ENCODE peak calls at places on chromosomes 6 and 20, in five cellular contexts. One of them, this sample, is unnamed.

GRCh38 chr6:158506577-158506976 is 53.3 kb upstream of the TMEM181 start:
- DNase-seq in ovary: no peak
- DNase-seq in NB4: no peak
- DNase-seq in HCT116: no peak
- DNase-seq in IMR-90: peak
- DNase-seq in this sample: no peak

GRCh38 chr6:21753571-21754108 is 160.1 kb downstream of the SOX4 start:
- DNase-seq in ovary: no peak
- DNase-seq in NB4: no peak
- DNase-seq in HCT116: no peak
- DNase-seq in IMR-90: peak
- DNase-seq in this sample: no peak

GRCh38 chr20:13342469-13343242 is 121.6 kb downstream of the ISM1 start:
- DNase-seq in ovary: no peak
- DNase-seq in NB4: no peak
- DNase-seq in HCT116: no peak
- DNase-seq in IMR-90: no peak
- DNase-seq in this sample: no peak

GRCh38 chr6:24193364-24193763 is 67.3 kb downstream of the NRSN1 start:
- DNase-seq in ovary: no peak
- DNase-seq in NB4: no peak
- DNase-seq in HCT116: no peak
- DNase-seq in IMR-90: no peak
- DNase-seq in this sample: no peak

GRCh38 chr6:40295251-40295949 is 291.8 kb downstream of the LRFN2 start:
- DNase-seq in ovary: no peak
- DNase-seq in NB4: no peak
- DNase-seq in HCT116: no peak
- DNase-seq in IMR-90: no peak
- DNase-seq in this sample: no peak

GRCh38 chr6:96458771-96459170 is 62.8 kb upstream of the UFL1 start:
- DNase-seq in ovary: no peak
- DNase-seq in NB4: no peak
- DNase-seq in HCT116: no peak
- DNase-seq in IMR-90: no peak
- DNase-seq in this sample: no peak

GRCh38 chr6:153965996-153966395 is 73.0 kb upstream of the OPRM1 start:
- DNase-seq in ovary: no peak
- DNase-seq in NB4: peak
- DNase-seq in HCT116: no peak
- DNase-seq in IMR-90: no peak
- DNase-seq in this sample: no peak

GRCh38 chr20:62843656-62844055 is 18.0 kb downstream of the TCFL5 start:
- DNase-seq in ovary: no peak
- DNase-seq in NB4: no peak
- DNase-seq in HCT116: no peak
- DNase-seq in IMR-90: no peak
- DNase-seq in this sample: no peak

GRCh38 chr6:24847402-24847801 is 48.7 kb upstream of the ARMH2 start:
- DNase-seq in ovary: no peak
- DNase-seq in NB4: no peak
- DNase-seq in HCT116: no peak
- DNase-seq in IMR-90: no peak
- DNase-seq in this sample: no peak

GRCh38 chr20:49823152-49823847 is 10.7 kb downstream of the SLC9A8 start:
- DNase-seq in ovary: no peak
- DNase-seq in NB4: no peak
- DNase-seq in HCT116: no peak
- DNase-seq in IMR-90: no peak
- DNase-seq in this sample: no peak

GRCh38 chr6:104940238-104940880 is 16.5 kb upstream of the LIN28B start:
- DNase-seq in ovary: no peak
- DNase-seq in NB4: no peak
- DNase-seq in HCT116: no peak
- DNase-seq in IMR-90: no peak
- DNase-seq in this sample: no peak

GRCh38 chr6:107360476-107360875 is 98.9 kb downstream of the PDSS2 start:
- DNase-seq in ovary: no peak
- DNase-seq in NB4: peak
- DNase-seq in HCT116: no peak
- DNase-seq in IMR-90: peak
- DNase-seq in this sample: no peak

GRCh38 chr6:43219119-43219518 is 10.2 kb downstream of the DNPH1 start:
- DNase-seq in ovary: no peak
- DNase-seq in NB4: no peak
- DNase-seq in HCT116: no peak
- DNase-seq in IMR-90: no peak
- DNase-seq in this sample: no peak

GRCh38 chr20:2804921-2805681 is 4.7 kb upstream of the CPXM1 start:
- DNase-seq in ovary: no peak
- DNase-seq in NB4: peak
- DNase-seq in HCT116: no peak
- DNase-seq in IMR-90: no peak
- DNase-seq in this sample: peak

GRCh38 chr20:31573555-31574295 is 31.4 kb upstream of the ID1 start:
- DNase-seq in ovary: no peak
- DNase-seq in NB4: no peak
- DNase-seq in HCT116: no peak
- DNase-seq in IMR-90: no peak
- DNase-seq in this sample: peak

GRCh38 chr6:19734061-19734460 is 103.1 kb upstream of the ID4 start:
- DNase-seq in ovary: no peak
- DNase-seq in NB4: no peak
- DNase-seq in HCT116: no peak
- DNase-seq in IMR-90: no peak
- DNase-seq in this sample: no peak

GRCh38 chr6:170542031-170542719 is 10.9 kb downstream of the PSMB1 start:
- DNase-seq in ovary: no peak
- DNase-seq in NB4: no peak
- DNase-seq in HCT116: no peak
- DNase-seq in IMR-90: peak
- DNase-seq in this sample: no peak

GRCh38 chr6:109454483-109455160 is 950 bp downstream of the MICAL1 start:
- DNase-seq in ovary: no peak
- DNase-seq in NB4: peak
- DNase-seq in HCT116: no peak
- DNase-seq in IMR-90: peak
- DNase-seq in this sample: peak

GRCh38 chr6:18088419-18089296 is 33.8 kb downstream of the NHLRC1 start:
- DNase-seq in ovary: no peak
- DNase-seq in NB4: no peak
- DNase-seq in HCT116: no peak
- DNase-seq in IMR-90: no peak
- DNase-seq in this sample: no peak

GRCh38 chr6:69578366-69578890 is 218.4 kb downstream of the LMBRD1 start:
- DNase-seq in ovary: no peak
- DNase-seq in NB4: no peak
- DNase-seq in HCT116: no peak
- DNase-seq in IMR-90: no peak
- DNase-seq in this sample: no peak

GRCh38 chr20:8152183-8152582 is 20.1 kb downstream of the PLCB1 start:
- DNase-seq in ovary: no peak
- DNase-seq in NB4: peak
- DNase-seq in HCT116: no peak
- DNase-seq in IMR-90: peak
- DNase-seq in this sample: no peak

GRCh38 chr6:56550307-56550706 is 92.4 kb downstream of the DST start:
- DNase-seq in ovary: no peak
- DNase-seq in NB4: no peak
- DNase-seq in HCT116: no peak
- DNase-seq in IMR-90: no peak
- DNase-seq in this sample: no peak

GRCh38 chr6:5865492-5866031 is 141.2 kb downstream of the NRN1 start:
- DNase-seq in ovary: no peak
- DNase-seq in NB4: peak
- DNase-seq in HCT116: no peak
- DNase-seq in IMR-90: no peak
- DNase-seq in this sample: no peak

GRCh38 chr6:33702345-33702977 is 9.0 kb downstream of the UQCC2 start:
- DNase-seq in ovary: no peak
- DNase-seq in NB4: peak
- DNase-seq in HCT116: peak
- DNase-seq in IMR-90: peak
- DNase-seq in this sample: peak

GRCh38 chr6:35014786-35015185 is 125.7 kb downstream of the ANKS1A start:
- DNase-seq in ovary: no peak
- DNase-seq in NB4: peak
- DNase-seq in HCT116: peak
- DNase-seq in IMR-90: peak
- DNase-seq in this sample: no peak

GRCh38 chr6:87407531-87407895 is 259 bp upstream of the CFAP206 start:
- DNase-seq in ovary: no peak
- DNase-seq in NB4: no peak
- DNase-seq in HCT116: peak
- DNase-seq in IMR-90: peak
- DNase-seq in this sample: no peak

GRCh38 chr20:35988910-35989463 is 20.6 kb downstream of the CNBD2 start:
- DNase-seq in ovary: no peak
- DNase-seq in NB4: no peak
- DNase-seq in HCT116: no peak
- DNase-seq in IMR-90: no peak
- DNase-seq in this sample: no peak

GRCh38 chr20:1330075-1330830 is 1.3 kb upstream of the SDCBP2 start:
- DNase-seq in ovary: no peak
- DNase-seq in NB4: no peak
- DNase-seq in HCT116: no peak
- DNase-seq in IMR-90: no peak
- DNase-seq in this sample: peak
- TF ChIP-seq POLR2A in ovary: no peak
- TF ChIP-seq POLR2A in NB4: no peak
- TF ChIP-seq POLR2A in HCT116: no peak
- TF ChIP-seq POLR2A in IMR-90: no peak
- TF ChIP-seq POLR2A in this sample: no peak

DNA sequence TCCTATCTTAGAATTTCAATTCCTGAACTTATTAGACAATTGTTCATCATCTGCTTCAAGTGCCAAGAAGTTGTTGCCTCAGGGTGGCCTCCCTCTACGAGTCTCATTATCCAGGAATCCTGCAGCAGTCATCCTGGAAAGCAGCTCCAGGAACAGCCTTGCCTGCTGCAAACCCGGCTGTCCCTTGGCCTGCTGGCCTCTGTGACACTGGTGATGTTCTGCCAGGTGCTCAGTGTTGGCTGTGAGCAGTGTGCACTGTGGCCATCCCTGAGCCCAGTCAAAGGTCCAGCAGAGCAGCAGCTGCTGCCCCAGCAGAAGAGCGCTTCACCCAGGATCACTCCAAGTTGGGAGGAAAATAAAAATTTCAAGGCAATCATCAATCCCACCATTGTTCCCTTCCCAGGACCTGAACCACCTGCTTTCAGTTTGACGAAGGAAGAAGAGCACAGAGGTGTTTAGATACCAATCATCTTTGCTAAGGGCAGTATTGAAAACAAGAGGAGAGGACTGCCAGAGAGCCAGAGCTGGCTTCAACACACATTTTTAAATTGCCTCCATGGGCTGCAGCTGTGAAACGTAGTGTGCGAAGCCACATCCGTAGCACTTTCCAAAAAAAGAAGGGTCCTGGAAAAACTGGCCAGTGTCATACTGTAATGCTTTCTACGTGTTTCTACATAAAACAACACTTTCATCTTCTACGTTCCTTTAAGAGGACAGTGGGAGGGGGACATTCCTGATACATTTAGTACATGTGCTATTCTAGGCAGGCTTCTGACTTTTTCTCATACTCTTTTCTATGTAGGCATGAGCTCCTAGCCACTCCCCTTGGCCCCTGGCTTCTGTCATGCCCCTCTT is 7.2 kb upstream of the FAM50B start:
- DNase-seq in ovary: no peak
- DNase-seq in NB4: no peak
- DNase-seq in HCT116: no peak
- DNase-seq in IMR-90: peak
- DNase-seq in this sample: no peak
- TF ChIP-seq POLR2A in ovary: no peak
- TF ChIP-seq POLR2A in NB4: no peak
- TF ChIP-seq POLR2A in HCT116: no peak
- TF ChIP-seq POLR2A in IMR-90: no peak
- TF ChIP-seq POLR2A in this sample: no peak

GRCh38 chr20:44908987-44909871 is 631 bp upstream of the PABPC1L start:
- DNase-seq in ovary: no peak
- DNase-seq in NB4: peak
- DNase-seq in HCT116: no peak
- DNase-seq in IMR-90: no peak
- DNase-seq in this sample: no peak

GRCh38 chr20:44912189-44912588 is 2.3 kb downstream of the PABPC1L start:
- DNase-seq in ovary: no peak
- DNase-seq in NB4: no peak
- DNase-seq in HCT116: no peak
- DNase-seq in IMR-90: no peak
- DNase-seq in this sample: no peak

GRCh38 chr20:44911264-44911921 is 1.5 kb downstream of the PABPC1L start:
- DNase-seq in ovary: peak
- DNase-seq in NB4: peak
- DNase-seq in HCT116: peak
- DNase-seq in IMR-90: peak
- DNase-seq in this sample: peak

GRCh38 chr20:44910690-44911262 is 916 bp downstream of the PABPC1L start:
- DNase-seq in ovary: no peak
- DNase-seq in NB4: peak
- DNase-seq in HCT116: no peak
- DNase-seq in IMR-90: no peak
- DNase-seq in this sample: no peak

DNA sequence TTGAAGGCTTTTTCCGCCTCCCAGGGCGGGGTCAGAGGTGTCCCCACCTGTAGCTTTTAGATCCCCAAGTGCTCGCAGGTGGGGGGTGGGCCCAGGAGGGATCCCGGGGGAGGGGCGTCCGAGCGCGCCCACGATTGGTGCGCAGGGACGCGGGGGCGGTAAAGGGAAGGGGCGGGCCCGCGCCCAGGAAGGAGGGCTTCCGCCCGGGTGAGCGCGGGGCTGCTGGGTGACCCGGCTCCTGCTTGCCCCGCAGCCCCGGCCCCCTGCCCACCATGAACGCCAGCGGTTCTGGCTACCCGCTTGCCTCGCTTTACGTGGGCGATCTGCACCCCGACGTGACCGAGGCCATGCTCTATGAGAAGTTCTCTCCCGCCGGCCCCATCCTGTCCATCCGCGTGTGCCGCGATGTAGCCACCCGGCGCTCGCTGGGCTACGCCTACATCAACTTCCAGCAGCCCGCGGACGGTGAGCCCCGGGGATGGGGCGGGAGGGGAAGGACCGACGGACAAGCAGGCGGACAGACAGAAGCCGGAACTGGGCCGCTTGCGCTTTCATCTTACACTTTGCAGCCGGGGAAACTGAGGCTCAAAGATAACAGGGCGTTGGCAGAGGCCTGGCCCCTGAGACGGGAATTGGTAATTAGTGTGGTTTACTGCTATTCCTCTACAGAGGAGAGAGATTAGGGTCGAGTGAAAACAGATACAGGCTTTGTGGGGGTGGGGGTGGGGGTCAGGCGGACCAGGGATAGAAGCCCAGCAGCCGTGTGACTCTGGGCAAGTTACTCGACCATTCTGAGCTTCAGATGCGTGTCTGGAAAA is at the start of gene PABPC1L:
- DNase-seq in ovary: peak
- DNase-seq in NB4: peak
- DNase-seq in HCT116: peak
- DNase-seq in IMR-90: peak
- DNase-seq in this sample: peak
- TF ChIP-seq POLR2A in ovary: no peak
- TF ChIP-seq POLR2A in NB4: peak
- TF ChIP-seq POLR2A in HCT116: no peak
- TF ChIP-seq POLR2A in IMR-90: peak
- TF ChIP-seq POLR2A in this sample: no peak

GRCh38 chr6:79076881-79077641 is 993 bp downstream of the PHIP start:
- DNase-seq in ovary: peak
- DNase-seq in NB4: peak
- DNase-seq in HCT116: peak
- DNase-seq in IMR-90: peak
- DNase-seq in this sample: peak
- TF ChIP-seq POLR2A in ovary: no peak
- TF ChIP-seq POLR2A in NB4: peak
- TF ChIP-seq POLR2A in HCT116: no peak
- TF ChIP-seq POLR2A in IMR-90: peak
- TF ChIP-seq POLR2A in this sample: peak

This sample was measured in spleen.